ENCODE peak calls at places on chromosomes 16 and 17, in nine cellular contexts. One of them, this sample, is unnamed. For H3K4me1, the result is how much of the 10 kb centered on the place peaks cover.

GRCh38 chr16:12208341-12209035 is 232.0 kb downstream of the SNX29 start:
- DNase-seq in prostate gland: no peak
- DNase-seq in HCT116: no peak
- DNase-seq in breast epithelium: no peak
- DNase-seq in keratinocyte: peak
- DNase-seq in K562: no peak
- DNase-seq in colonic mucosa: no peak
- DNase-seq in hepatocyte: no peak
- DNase-seq in psoas muscle: no peak
- DNase-seq in this sample: no peak

GRCh38 chr17:32349503-32349853 is 479 bp upstream of the ZNF207 start:
- DNase-seq in prostate gland: peak
- DNase-seq in HCT116: no peak
- DNase-seq in breast epithelium: no peak
- DNase-seq in keratinocyte: no peak
- DNase-seq in K562: no peak
- DNase-seq in colonic mucosa: peak
- DNase-seq in hepatocyte: peak
- DNase-seq in psoas muscle: no peak
- DNase-seq in this sample: no peak

GRCh38 chr17:17413821-17414220 is 63.0 kb upstream of the MED9 start:
- DNase-seq in prostate gland: no peak
- DNase-seq in HCT116: no peak
- DNase-seq in breast epithelium: peak
- DNase-seq in keratinocyte: peak
- DNase-seq in K562: no peak
- DNase-seq in colonic mucosa: no peak
- DNase-seq in hepatocyte: no peak
- DNase-seq in psoas muscle: no peak
- DNase-seq in this sample: no peak

GRCh38 chr17:13750783-13751484 is 149.2 kb upstream of the HS3ST3A1 start:
- DNase-seq in prostate gland: no peak
- DNase-seq in HCT116: no peak
- DNase-seq in breast epithelium: no peak
- DNase-seq in keratinocyte: no peak
- DNase-seq in K562: peak
- DNase-seq in colonic mucosa: peak
- DNase-seq in hepatocyte: peak
- DNase-seq in psoas muscle: no peak
- DNase-seq in this sample: no peak

GRCh38 chr16:29816694-29817441 is 916 bp downstream of the PAGR1 start:
- DNase-seq in prostate gland: peak
- DNase-seq in HCT116: no peak
- DNase-seq in breast epithelium: no peak
- DNase-seq in keratinocyte: no peak
- DNase-seq in K562: peak
- DNase-seq in colonic mucosa: peak
- DNase-seq in hepatocyte: peak
- DNase-seq in psoas muscle: peak
- DNase-seq in this sample: no peak

GRCh38 chr17:63601439-63602371 is 1.0 kb downstream of the TACO1 start:
- DNase-seq in prostate gland: no peak
- DNase-seq in HCT116: no peak
- DNase-seq in breast epithelium: no peak
- DNase-seq in keratinocyte: no peak
- DNase-seq in K562: peak
- DNase-seq in colonic mucosa: peak
- DNase-seq in hepatocyte: peak
- DNase-seq in psoas muscle: no peak
- DNase-seq in this sample: no peak

GRCh38 chr17:2905697-2906595 is 109.7 kb downstream of the RAP1GAP2 start:
- DNase-seq in prostate gland: no peak
- DNase-seq in HCT116: no peak
- DNase-seq in breast epithelium: no peak
- DNase-seq in keratinocyte: no peak
- DNase-seq in K562: no peak
- DNase-seq in colonic mucosa: no peak
- DNase-seq in hepatocyte: peak
- DNase-seq in psoas muscle: no peak
- DNase-seq in this sample: no peak

GRCh38 chr16:60907645-60908044 is 1128.6 kb downstream of the CDH8 start:
- DNase-seq in prostate gland: no peak
- DNase-seq in HCT116: no peak
- DNase-seq in breast epithelium: no peak
- DNase-seq in keratinocyte: no peak
- DNase-seq in K562: no peak
- DNase-seq in colonic mucosa: no peak
- DNase-seq in hepatocyte: no peak
- DNase-seq in psoas muscle: no peak
- DNase-seq in this sample: no peak

GRCh38 chr16:27520982-27521673 is 28.6 kb downstream of the GTF3C1 start:
- DNase-seq in prostate gland: no peak
- DNase-seq in HCT116: no peak
- DNase-seq in breast epithelium: no peak
- DNase-seq in keratinocyte: no peak
- DNase-seq in K562: no peak
- DNase-seq in colonic mucosa: no peak
- DNase-seq in hepatocyte: no peak
- DNase-seq in psoas muscle: peak
- DNase-seq in this sample: no peak

GRCh38 chr17:73064084-73064938 is 28.2 kb downstream of the SLC39A11 start:
- DNase-seq in prostate gland: no peak
- DNase-seq in HCT116: no peak
- DNase-seq in breast epithelium: no peak
- DNase-seq in keratinocyte: no peak
- DNase-seq in K562: no peak
- DNase-seq in colonic mucosa: no peak
- DNase-seq in hepatocyte: no peak
- DNase-seq in psoas muscle: peak
- DNase-seq in this sample: no peak

GRCh38 chr17:60230358-60230757 is 80.6 kb downstream of the CA4 start:
- DNase-seq in prostate gland: no peak
- DNase-seq in HCT116: no peak
- DNase-seq in breast epithelium: no peak
- DNase-seq in keratinocyte: no peak
- DNase-seq in K562: no peak
- DNase-seq in colonic mucosa: no peak
- DNase-seq in hepatocyte: no peak
- DNase-seq in psoas muscle: no peak
- DNase-seq in this sample: no peak

GRCh38 chr17:48074322-48075054 is 26.3 kb downstream of the NFE2L1 start:
- DNase-seq in prostate gland: peak
- DNase-seq in HCT116: peak
- DNase-seq in breast epithelium: peak
- DNase-seq in keratinocyte: no peak
- DNase-seq in K562: peak
- DNase-seq in colonic mucosa: peak
- DNase-seq in hepatocyte: peak
- DNase-seq in psoas muscle: peak
- DNase-seq in this sample: peak

GRCh38 chr17:22496450-22496849 is 804.1 kb downstream of the KCNJ18 start:
- DNase-seq in prostate gland: no peak
- DNase-seq in HCT116: no peak
- DNase-seq in breast epithelium: no peak
- DNase-seq in keratinocyte: no peak
- DNase-seq in K562: no peak
- DNase-seq in colonic mucosa: no peak
- DNase-seq in hepatocyte: no peak
- DNase-seq in psoas muscle: no peak
- DNase-seq in this sample: no peak

GRCh38 chr16:65540913-65541312 is 419.1 kb upstream of the CDH11 start:
- DNase-seq in prostate gland: no peak
- DNase-seq in HCT116: no peak
- DNase-seq in breast epithelium: no peak
- DNase-seq in keratinocyte: no peak
- DNase-seq in K562: no peak
- DNase-seq in colonic mucosa: no peak
- DNase-seq in hepatocyte: no peak
- DNase-seq in psoas muscle: no peak
- DNase-seq in this sample: no peak

GRCh38 chr16:71383054-71383773 is 24.7 kb downstream of the CALB2 start:
- DNase-seq in prostate gland: no peak
- DNase-seq in HCT116: no peak
- DNase-seq in breast epithelium: peak
- DNase-seq in keratinocyte: no peak
- DNase-seq in K562: no peak
- DNase-seq in colonic mucosa: no peak
- DNase-seq in hepatocyte: peak
- DNase-seq in psoas muscle: no peak
- DNase-seq in this sample: no peak

GRCh38 chr17:28573966-28574480 is 2.7 kb downstream of the ALDOC start:
- DNase-seq in prostate gland: no peak
- DNase-seq in HCT116: no peak
- DNase-seq in breast epithelium: no peak
- DNase-seq in keratinocyte: no peak
- DNase-seq in K562: no peak
- DNase-seq in colonic mucosa: no peak
- DNase-seq in hepatocyte: no peak
- DNase-seq in psoas muscle: no peak
- DNase-seq in this sample: no peak

GRCh38 chr17:32971171-32971570 is 20.5 kb upstream of the SPACA3 start:
- DNase-seq in prostate gland: no peak
- DNase-seq in HCT116: no peak
- DNase-seq in breast epithelium: no peak
- DNase-seq in keratinocyte: peak
- DNase-seq in K562: peak
- DNase-seq in colonic mucosa: no peak
- DNase-seq in hepatocyte: no peak
- DNase-seq in psoas muscle: no peak
- DNase-seq in this sample: peak

GRCh38 chr16:4361033-4361943 is 10.2 kb upstream of the PAM16 start:
- DNase-seq in prostate gland: no peak
- DNase-seq in HCT116: no peak
- DNase-seq in breast epithelium: no peak
- DNase-seq in keratinocyte: no peak
- DNase-seq in K562: no peak
- DNase-seq in colonic mucosa: no peak
- DNase-seq in hepatocyte: no peak
- DNase-seq in psoas muscle: no peak
- DNase-seq in this sample: no peak

GRCh38 chr16:24568392-24568791 is 29.0 kb downstream of the RBBP6 start:
- DNase-seq in prostate gland: no peak
- DNase-seq in HCT116: no peak
- DNase-seq in breast epithelium: no peak
- DNase-seq in keratinocyte: no peak
- DNase-seq in K562: no peak
- DNase-seq in colonic mucosa: no peak
- DNase-seq in hepatocyte: no peak
- DNase-seq in psoas muscle: no peak
- DNase-seq in this sample: no peak
- TF ChIP-seq CTCF in prostate gland: no peak
- TF ChIP-seq CTCF in HCT116: peak
- TF ChIP-seq CTCF in breast epithelium: no peak
- TF ChIP-seq CTCF in keratinocyte: no peak
- TF ChIP-seq CTCF in K562: no peak
- TF ChIP-seq CTCF in colonic mucosa: no peak
- TF ChIP-seq CTCF in hepatocyte: peak
- TF ChIP-seq CTCF in psoas muscle: peak
- TF ChIP-seq CTCF in this sample: no peak

GRCh38 chr17:43949777-43950176 is 4.0 kb downstream of the PYY start:
- DNase-seq in prostate gland: no peak
- DNase-seq in HCT116: no peak
- DNase-seq in breast epithelium: no peak
- DNase-seq in keratinocyte: no peak
- DNase-seq in K562: no peak
- DNase-seq in colonic mucosa: no peak
- DNase-seq in hepatocyte: no peak
- DNase-seq in psoas muscle: no peak
- DNase-seq in this sample: no peak

GRCh38 chr17:43951750-43952149 is 2.0 kb downstream of the PYY start:
- DNase-seq in prostate gland: no peak
- DNase-seq in HCT116: no peak
- DNase-seq in breast epithelium: no peak
- DNase-seq in keratinocyte: no peak
- DNase-seq in K562: no peak
- DNase-seq in colonic mucosa: no peak
- DNase-seq in hepatocyte: no peak
- DNase-seq in psoas muscle: no peak
- DNase-seq in this sample: no peak

GRCh38 chr17:43952351-43952723 is 1.4 kb downstream of the PYY start:
- DNase-seq in prostate gland: no peak
- DNase-seq in HCT116: no peak
- DNase-seq in breast epithelium: no peak
- DNase-seq in keratinocyte: no peak
- DNase-seq in K562: peak
- DNase-seq in colonic mucosa: no peak
- DNase-seq in hepatocyte: peak
- DNase-seq in psoas muscle: no peak
- DNase-seq in this sample: no peak

GRCh38 chr17:43952724-43953666 is 745 bp downstream of the PYY start:
- DNase-seq in prostate gland: no peak
- DNase-seq in HCT116: no peak
- DNase-seq in breast epithelium: no peak
- DNase-seq in keratinocyte: no peak
- DNase-seq in K562: peak
- DNase-seq in colonic mucosa: no peak
- DNase-seq in hepatocyte: no peak
- DNase-seq in psoas muscle: no peak
- DNase-seq in this sample: no peak

GRCh38 chr17:43950554-43950953 is 3.2 kb downstream of the PYY start:
- DNase-seq in prostate gland: no peak
- DNase-seq in HCT116: no peak
- DNase-seq in breast epithelium: no peak
- DNase-seq in keratinocyte: no peak
- DNase-seq in K562: no peak
- DNase-seq in colonic mucosa: no peak
- DNase-seq in hepatocyte: no peak
- DNase-seq in psoas muscle: no peak
- DNase-seq in this sample: no peak
- H3K4me1 ChIP-seq in prostate gland: under half
- H3K4me1 ChIP-seq in HCT116: under half
- H3K4me1 ChIP-seq in breast epithelium: under half
- H3K4me1 ChIP-seq in keratinocyte: under half
- H3K4me1 ChIP-seq in K562: under half
- H3K4me1 ChIP-seq in colonic mucosa: under half
- H3K4me1 ChIP-seq in hepatocyte: under half
- H3K4me1 ChIP-seq in psoas muscle: under half
- H3K4me1 ChIP-seq in this sample: under half

GRCh38 chr16:72995151-72995881 is 52.6 kb downstream of the ZFHX3 start:
- DNase-seq in prostate gland: no peak
- DNase-seq in HCT116: no peak
- DNase-seq in breast epithelium: no peak
- DNase-seq in keratinocyte: no peak
- DNase-seq in K562: peak
- DNase-seq in colonic mucosa: peak
- DNase-seq in hepatocyte: no peak
- DNase-seq in psoas muscle: no peak
- DNase-seq in this sample: no peak
- TF ChIP-seq CTCF in prostate gland: no peak
- TF ChIP-seq CTCF in HCT116: peak
- TF ChIP-seq CTCF in breast epithelium: no peak
- TF ChIP-seq CTCF in keratinocyte: peak
- TF ChIP-seq CTCF in K562: peak
- TF ChIP-seq CTCF in colonic mucosa: no peak
- TF ChIP-seq CTCF in hepatocyte: peak
- TF ChIP-seq CTCF in psoas muscle: peak
- TF ChIP-seq CTCF in this sample: no peak

DNA sequence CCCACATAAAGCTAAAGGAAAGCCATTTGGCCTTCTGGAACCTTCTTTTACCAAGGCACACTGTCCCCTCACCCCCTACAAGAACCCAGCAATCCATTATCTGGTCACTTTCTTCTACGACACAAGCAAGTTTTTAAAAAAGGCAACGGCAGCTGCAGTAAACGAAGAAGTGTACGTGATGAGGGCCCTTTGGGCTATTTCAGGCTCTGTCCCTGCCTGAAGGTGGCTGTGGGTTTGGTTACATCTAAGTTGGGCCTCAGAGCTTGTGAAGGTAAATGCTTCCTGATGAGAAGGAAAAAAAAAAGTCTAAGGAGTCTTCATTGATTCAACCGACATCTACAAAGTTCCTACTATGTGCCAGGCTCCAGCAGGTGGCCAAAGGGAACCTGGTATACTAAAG is 35.4 kb downstream of the XYLT1 start:
- DNase-seq in prostate gland: no peak
- DNase-seq in HCT116: no peak
- DNase-seq in breast epithelium: no peak
- DNase-seq in keratinocyte: no peak
- DNase-seq in K562: no peak
- DNase-seq in colonic mucosa: no peak
- DNase-seq in hepatocyte: no peak
- DNase-seq in psoas muscle: no peak
- DNase-seq in this sample: no peak
- H3K4me1 ChIP-seq in prostate gland: under half
- H3K4me1 ChIP-seq in HCT116: under half
- H3K4me1 ChIP-seq in breast epithelium: under half
- H3K4me1 ChIP-seq in keratinocyte: under half
- H3K4me1 ChIP-seq in K562: under half
- H3K4me1 ChIP-seq in colonic mucosa: under half
- H3K4me1 ChIP-seq in hepatocyte: under half
- H3K4me1 ChIP-seq in psoas muscle: under half
- H3K4me1 ChIP-seq in this sample: under half